ENCODE peak calls at places on chromosome 20, in six cellular contexts. One of them, this sample, is unnamed.

GRCh38 chr20:7828437-7828836 is 111.8 kb downstream of the HAO1 start:
- DNase-seq in T-helper 2 cell: no peak
- DNase-seq in NCI-H2029 treated with DMSO at 0.1 percent for 48 hours: no peak
- DNase-seq in effector CD8-positive, alpha-beta T cell: no peak
- DNase-seq in tibial artery: no peak
- DNase-seq in NCI-H524: no peak
- DNase-seq in this sample: no peak

GRCh38 chr20:1533059-1533458 is 24.4 kb downstream of the SIRPD start:
- DNase-seq in NCI-H524: no peak
- DNase-seq in tibial artery: no peak
- DNase-seq in effector CD8-positive, alpha-beta T cell: no peak
- DNase-seq in NCI-H2029 treated with DMSO at 0.1 percent for 48 hours: no peak
- DNase-seq in T-helper 2 cell: peak
- DNase-seq in this sample: no peak

GRCh38 chr20:24491043-24491756 is 21.8 kb downstream of the SYNDIG1 start:
- DNase-seq in NCI-H2029 treated with DMSO at 0.1 percent for 48 hours: no peak
- DNase-seq in NCI-H524: no peak
- DNase-seq in T-helper 2 cell: no peak
- DNase-seq in effector CD8-positive, alpha-beta T cell: no peak
- DNase-seq in tibial artery: no peak
- DNase-seq in this sample: no peak

GRCh38 chr20:45373353-45374100 is 4.6 kb downstream of the TP53TG5 start:
- DNase-seq in NCI-H524: peak
- DNase-seq in NCI-H2029 treated with DMSO at 0.1 percent for 48 hours: peak
- DNase-seq in tibial artery: peak
- DNase-seq in T-helper 2 cell: peak
- DNase-seq in effector CD8-positive, alpha-beta T cell: peak
- DNase-seq in this sample: peak

GRCh38 chr20:25173886-25174308 is 21.6 kb upstream of the ENTPD6 start:
- DNase-seq in effector CD8-positive, alpha-beta T cell: no peak
- DNase-seq in NCI-H524: no peak
- DNase-seq in tibial artery: no peak
- DNase-seq in T-helper 2 cell: no peak
- DNase-seq in NCI-H2029 treated with DMSO at 0.1 percent for 48 hours: no peak
- DNase-seq in this sample: no peak

GRCh38 chr20:48829940-48830339 is 2.1 kb upstream of the PREX1 start:
- DNase-seq in NCI-H524: no peak
- DNase-seq in tibial artery: no peak
- DNase-seq in NCI-H2029 treated with DMSO at 0.1 percent for 48 hours: no peak
- DNase-seq in effector CD8-positive, alpha-beta T cell: no peak
- DNase-seq in T-helper 2 cell: no peak
- DNase-seq in this sample: no peak

GRCh38 chr20:32488066-32488838 is 96.9 kb downstream of the NOL4L start:
- DNase-seq in T-helper 2 cell: no peak
- DNase-seq in NCI-H2029 treated with DMSO at 0.1 percent for 48 hours: no peak
- DNase-seq in effector CD8-positive, alpha-beta T cell: no peak
- DNase-seq in NCI-H524: no peak
- DNase-seq in tibial artery: no peak
- DNase-seq in this sample: no peak

GRCh38 chr20:2585811-2586210 is 49.4 kb downstream of the TMC2 start:
- DNase-seq in T-helper 2 cell: no peak
- DNase-seq in NCI-H2029 treated with DMSO at 0.1 percent for 48 hours: no peak
- DNase-seq in tibial artery: no peak
- DNase-seq in NCI-H524: no peak
- DNase-seq in effector CD8-positive, alpha-beta T cell: no peak
- DNase-seq in this sample: no peak

GRCh38 chr20:23347791-23348190 is 2.8 kb upstream of the NXT1 start:
- DNase-seq in NCI-H2029 treated with DMSO at 0.1 percent for 48 hours: no peak
- DNase-seq in tibial artery: no peak
- DNase-seq in effector CD8-positive, alpha-beta T cell: no peak
- DNase-seq in NCI-H524: no peak
- DNase-seq in T-helper 2 cell: no peak
- DNase-seq in this sample: no peak

This sample was measured in anterior cingulate cortex.